ENCODE peak calls at places on chromosomes 4 and X, in seven cellular contexts. N is T-helper 1 cell; C is fibroblast of mammary gland; E is germinal center; W is adipocyte; U is astrocyte of the spinal cord; Y is stimulated activated CD4-positive, alpha-beta T cell treated with anti-CD3 and anti-CD28 coated beads, Interleukin-4, amount 100 ng/mL, for 48 hours. Z is an unnamed sample.

GRCh38 chr4:187550256-187550950 is 445.2 kb upstream of the ZFP42 start:
- DNase-seq in N (no peak), Y (no peak), C (no peak), E (no peak), W (no peak), U (peak; percentile 27), Z (peak; percentile 52)

GRCh38 chrX:29652484-29652883 is 562.9 kb upstream of the MAGEB2 start:
- DNase-seq in W (peak; percentile 65), C (peak; percentile 70), E (no peak), N (no peak), U (peak; percentile 70), Y (no peak), Z (peak; percentile 72)

GRCh38 chrX:68880846-68881513 is 52.2 kb downstream of the EFNB1 start:
- DNase-seq in E (no peak), Y (no peak), U (no peak), W (no peak), N (no peak), C (no peak), Z (no peak)

GRCh38 chr4:150582101-150582565 is at the start of gene MAB21L2:
- DNase-seq in W (peak; percentile 74), E (no peak), U (peak; percentile 34), Y (no peak), C (no peak), N (no peak), Z (no peak)

GRCh38 chr4:16687845-16688244 is 210.6 kb downstream of the LDB2 start:
- DNase-seq in N (no peak), W (no peak), Y (no peak), U (peak; percentile 60), C (peak; percentile 34), E (no peak), Z (no peak)

GRCh38 chrX:42759881-42760280 is 18.1 kb downstream of the PPP1R2C start:
- DNase-seq in W (no peak), N (no peak), E (no peak), C (peak; percentile 53), U (no peak), Y (no peak), Z (peak; percentile 13)

GRCh38 chrX:20383487-20383886 is 116.8 kb upstream of the RPS6KA3 start:
- DNase-seq in E (no peak), N (no peak), U (no peak), Y (no peak), W (no peak), C (no peak), Z (no peak)

GRCh38 chr4:126106658-126107057 is 791.9 kb downstream of the FAT4 start:
- DNase-seq in N (no peak), W (no peak), C (peak; percentile 6), Y (no peak), U (no peak), E (no peak), Z (peak; percentile 3)

GRCh38 chr4:1416948-1417260 is 10.7 kb upstream of the NKX1-1 start:
- DNase-seq in N (no peak), Y (no peak), E (no peak), C (no peak), W (no peak), U (no peak), Z (no peak)

GRCh38 chrX:7083021-7083420 is 64.5 kb upstream of the STS start:
- DNase-seq in N (peak; percentile 19), W (no peak), C (no peak), E (no peak), Y (no peak), U (no peak), Z (no peak)

GRCh38 chr4:153464068-153464467 is 2.1 kb upstream of the TMEM131L start:
- DNase-seq in W (peak; percentile 16), E (no peak), U (peak; percentile 7), N (no peak), C (no peak), Y (no peak), Z (no peak)

GRCh38 chr4:48854982-48855381 is 24.1 kb downstream of the OCIAD1 start:
- DNase-seq in Y (no peak), W (peak; percentile 42), E (no peak), N (no peak), U (no peak), C (no peak), Z (peak; percentile 6)

GRCh38 chr4:153154010-153154975 is 50.0 kb upstream of the TRIM2 start:
- DNase-seq in W (peak; percentile 72), C (peak; percentile 44), N (peak; percentile 24), U (peak; percentile 34), E (no peak), Y (no peak), Z (peak; percentile 47)

GRCh38 chrX:130347336-130347735 is 7.6 kb downstream of the SLC25A14 start:
- DNase-seq in Y (no peak), U (no peak), C (no peak), N (no peak), E (no peak), W (no peak), Z (peak; percentile 11)